ENCODE peak calls at places on chromosomes 7 and 10, in five cellular contexts. M is cardiac muscle cell; R is A172; Y is activated naive CD4-positive, alpha-beta T cell; J is stimulated activated naive B cell treated with anti-CD40 and anti-IgM and Interleukin-4, amounts not matched to agents 10 μg/mL and 1 μg/mL and 100 μg/mL, for 72 hours. P is an unnamed sample.

GRCh38 chr7:102012941-102013461 is 195.6 kb downstream of the CUX1 start:
- DNase-seq in R (peak), M (peak), Y (no peak), J (no peak), P (no peak)

GRCh38 chr7:130632111-130632510 is 36.4 kb downstream of the COPG2 start:
- DNase-seq in M (peak), J (no peak), R (peak), Y (no peak), P (peak)

GRCh38 chr7:137932881-137933269 is 69.0 kb downstream of the CREB3L2 start:
- DNase-seq in M (peak), R (peak), J (no peak), Y (no peak), P (no peak)

GRCh38 chr7:65250697-65251395 is 122.8 kb upstream of the ZNF92 start:
- DNase-seq in Y (no peak), R (no peak), M (no peak), J (no peak), P (no peak)

GRCh38 chr7:434891-435486 is 84.7 kb downstream of the PDGFA start:
- DNase-seq in Y (no peak), J (no peak), M (no peak), R (no peak), P (peak)

GRCh38 chr10:109183366-109183765 is 739.9 kb downstream of the XPNPEP1 start:
- DNase-seq in J (no peak), M (no peak), Y (no peak), R (peak), P (no peak)

GRCh38 chr7:1646957-1647891 is 22.9 kb upstream of the ELFN1 start:
- DNase-seq in R (no peak), J (no peak), M (peak), Y (no peak), P (peak)

GRCh38 chr7:40827217-40828085 is 692.6 kb downstream of the SUGCT start:
- DNase-seq in M (no peak), Y (no peak), J (no peak), R (no peak), P (peak)

GRCh38 chr7:111744501-111745155 is 182.3 kb upstream of the IMMP2L start:
- DNase-seq in M (peak), R (no peak), Y (no peak), J (no peak), P (peak)

GRCh38 chr10:58608356-58608755 is 95.7 kb downstream of the BICC1 start:
- DNase-seq in M (no peak), J (no peak), Y (no peak), R (no peak), P (no peak)